ENCODE peak calls at places on chromosomes 3 and 15, in five cellular contexts. One of them, this sample, is unnamed.

GRCh38 chr15:75696303-75696657 is 16.4 kb downstream of the CSPG4 start:
- DNase-seq in GM12878: no peak
- DNase-seq in K562: no peak
- DNase-seq in A549: no peak
- DNase-seq in SK-N-SH: no peak
- DNase-seq in this sample: no peak

GRCh38 chr15:100340721-100341661 is 784 bp downstream of the ADAMTS17 start:
- DNase-seq in GM12878: no peak
- DNase-seq in K562: no peak
- DNase-seq in A549: no peak
- DNase-seq in SK-N-SH: peak
- DNase-seq in this sample: no peak

GRCh38 chr3:187719628-187720336 is 17.4 kb upstream of the RTP2 start:
- DNase-seq in GM12878: no peak
- DNase-seq in K562: no peak
- DNase-seq in A549: no peak
- DNase-seq in SK-N-SH: no peak
- DNase-seq in this sample: no peak

GRCh38 chr3:16148783-16149182 is 25.7 kb upstream of the GALNT15 start:
- DNase-seq in GM12878: no peak
- DNase-seq in K562: no peak
- DNase-seq in A549: peak
- DNase-seq in SK-N-SH: no peak
- DNase-seq in this sample: peak

GRCh38 chr3:19103510-19103909 is 44.8 kb upstream of the KCNH8 start:
- DNase-seq in GM12878: no peak
- DNase-seq in K562: no peak
- DNase-seq in A549: no peak
- DNase-seq in SK-N-SH: no peak
- DNase-seq in this sample: no peak

GRCh38 chr15:77557178-77557960 is 75.3 kb downstream of the LINGO1 start:
- DNase-seq in GM12878: no peak
- DNase-seq in K562: no peak
- DNase-seq in A549: no peak
- DNase-seq in SK-N-SH: no peak
- DNase-seq in this sample: no peak

GRCh38 chr3:152968388-152969024 is 133.6 kb downstream of the P2RY1 start:
- DNase-seq in GM12878: no peak
- DNase-seq in K562: peak
- DNase-seq in A549: peak
- DNase-seq in SK-N-SH: no peak
- DNase-seq in this sample: no peak

GRCh38 chr3:177726807-177727206 is 529.5 kb upstream of the TBL1XR1 start:
- DNase-seq in GM12878: no peak
- DNase-seq in K562: no peak
- DNase-seq in A549: no peak
- DNase-seq in SK-N-SH: no peak
- DNase-seq in this sample: no peak

GRCh38 chr3:9183011-9183410 is 66.4 kb downstream of the SRGAP3 start:
- DNase-seq in GM12878: no peak
- DNase-seq in K562: no peak
- DNase-seq in A549: no peak
- DNase-seq in SK-N-SH: no peak
- DNase-seq in this sample: no peak

GRCh38 chr3:50205719-50206276 is 727 bp downstream of the SLC38A3 start:
- DNase-seq in GM12878: no peak
- DNase-seq in K562: peak
- DNase-seq in A549: no peak
- DNase-seq in SK-N-SH: peak
- DNase-seq in this sample: no peak

GRCh38 chr15:100880139-100880896 is 687 bp downstream of the ALDH1A3 start:
- DNase-seq in GM12878: no peak
- DNase-seq in K562: no peak
- DNase-seq in A549: no peak
- DNase-seq in SK-N-SH: no peak
- DNase-seq in this sample: no peak

GRCh38 chr3:85875589-85875988 is 916.8 kb downstream of the CADM2 start:
- DNase-seq in GM12878: no peak
- DNase-seq in K562: no peak
- DNase-seq in A549: no peak
- DNase-seq in SK-N-SH: no peak
- DNase-seq in this sample: no peak

GRCh38 chr3:111701292-111701906 is 106.3 kb upstream of the ZBED2 start:
- DNase-seq in GM12878: no peak
- DNase-seq in K562: no peak
- DNase-seq in A549: no peak
- DNase-seq in SK-N-SH: no peak
- DNase-seq in this sample: no peak

GRCh38 chr3:46716461-46717441 is 918 bp downstream of the PRSS50 start:
- DNase-seq in GM12878: no peak
- DNase-seq in K562: no peak
- DNase-seq in A549: no peak
- DNase-seq in SK-N-SH: no peak
- DNase-seq in this sample: no peak

GRCh38 chr15:76576526-76577279 is 240.1 kb downstream of the ISL2 start:
- DNase-seq in GM12878: peak
- DNase-seq in K562: no peak
- DNase-seq in A549: peak
- DNase-seq in SK-N-SH: no peak
- DNase-seq in this sample: peak

GRCh38 chr15:37877851-37878577 is 56.4 kb upstream of the TMCO5A start:
- DNase-seq in GM12878: no peak
- DNase-seq in K562: no peak
- DNase-seq in A549: no peak
- DNase-seq in SK-N-SH: no peak
- DNase-seq in this sample: peak

GRCh38 chr3:73552700-73553099 is 72.0 kb downstream of the PDZRN3 start:
- DNase-seq in GM12878: no peak
- DNase-seq in K562: no peak
- DNase-seq in A549: no peak
- DNase-seq in SK-N-SH: no peak
- DNase-seq in this sample: peak

GRCh38 chr3:9727041-9727595 is 4.4 kb upstream of the BRPF1 start:
- DNase-seq in GM12878: no peak
- DNase-seq in K562: peak
- DNase-seq in A549: peak
- DNase-seq in SK-N-SH: peak
- DNase-seq in this sample: no peak

GRCh38 chr3:62238003-62238402 is 135.3 kb downstream of the FEZF2 start:
- DNase-seq in GM12878: peak
- DNase-seq in K562: no peak
- DNase-seq in A549: no peak
- DNase-seq in SK-N-SH: no peak
- DNase-seq in this sample: no peak

GRCh38 chr3:14976317-14976716 is 28.9 kb downstream of the NR2C2 start:
- DNase-seq in GM12878: no peak
- DNase-seq in K562: no peak
- DNase-seq in A549: no peak
- DNase-seq in SK-N-SH: no peak
- DNase-seq in this sample: no peak

GRCh38 chr3:9897408-9898372 is 5.0 kb upstream of the IL17RE start:
- DNase-seq in GM12878: peak
- DNase-seq in K562: peak
- DNase-seq in A549: peak
- DNase-seq in SK-N-SH: no peak
- DNase-seq in this sample: peak

GRCh38 chr3:30970183-30970582 is 75.7 kb upstream of the GADL1 start:
- DNase-seq in GM12878: no peak
- DNase-seq in K562: no peak
- DNase-seq in A549: peak
- DNase-seq in SK-N-SH: no peak
- DNase-seq in this sample: no peak

GRCh38 chr3:42689421-42690014 is 4.2 kb downstream of the KLHL40 start:
- DNase-seq in GM12878: no peak
- DNase-seq in K562: no peak
- DNase-seq in A549: no peak
- DNase-seq in SK-N-SH: no peak
- DNase-seq in this sample: no peak

GRCh38 chr3:99901200-99901926 is 83.7 kb downstream of the CMSS1 start:
- DNase-seq in GM12878: peak
- DNase-seq in K562: no peak
- DNase-seq in A549: peak
- DNase-seq in SK-N-SH: no peak
- DNase-seq in this sample: peak

GRCh38 chr3:3177861-3178497 is 1.5 kb downstream of the CRBN start:
- DNase-seq in GM12878: no peak
- DNase-seq in K562: peak
- DNase-seq in A549: no peak
- DNase-seq in SK-N-SH: no peak
- DNase-seq in this sample: peak
- TF ChIP-seq RFX5 in GM12878: no peak
- TF ChIP-seq RFX5 in K562: no peak
- TF ChIP-seq RFX5 in A549: no peak
- TF ChIP-seq RFX5 in SK-N-SH: no peak
- TF ChIP-seq RFX5 in this sample: no peak

DNA sequence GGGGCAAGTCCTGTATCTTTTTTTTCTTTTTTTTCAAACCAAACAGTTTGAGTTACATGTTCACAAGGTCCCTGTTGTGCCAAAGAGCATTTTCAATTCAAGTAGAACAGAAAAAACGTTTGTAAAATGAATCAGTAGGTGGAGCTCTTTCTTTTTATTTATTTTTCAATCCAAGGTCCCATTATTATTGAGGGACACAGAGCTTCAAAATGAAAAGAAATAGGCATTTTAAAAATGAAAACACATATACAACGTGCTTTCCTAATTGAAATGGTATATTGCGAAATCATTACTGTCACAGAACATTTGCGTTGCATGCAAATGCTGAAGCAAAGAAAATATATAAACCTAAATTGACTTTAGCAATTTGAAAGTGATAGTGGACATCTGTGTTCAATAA is 711.0 kb downstream of the MECOM start:
- DNase-seq in GM12878: no peak
- DNase-seq in K562: no peak
- DNase-seq in A549: peak
- DNase-seq in SK-N-SH: no peak
- DNase-seq in this sample: peak
- H3K27ac ChIP-seq in GM12878: no peak
- H3K27ac ChIP-seq in K562: no peak
- H3K27ac ChIP-seq in A549: no peak
- H3K27ac ChIP-seq in SK-N-SH: no peak
- H3K27ac ChIP-seq in this sample: no peak

GRCh38 chr3:132090921-132091320 is 56.1 kb upstream of the CPNE4 start:
- DNase-seq in GM12878: no peak
- DNase-seq in K562: no peak
- DNase-seq in A549: no peak
- DNase-seq in SK-N-SH: no peak
- DNase-seq in this sample: peak
- TF ChIP-seq RCOR1 in GM12878: no peak
- TF ChIP-seq RCOR1 in K562: no peak
- TF ChIP-seq RCOR1 in A549: no peak
- TF ChIP-seq RCOR1 in SK-N-SH: no peak
- TF ChIP-seq RCOR1 in this sample: no peak

DNA sequence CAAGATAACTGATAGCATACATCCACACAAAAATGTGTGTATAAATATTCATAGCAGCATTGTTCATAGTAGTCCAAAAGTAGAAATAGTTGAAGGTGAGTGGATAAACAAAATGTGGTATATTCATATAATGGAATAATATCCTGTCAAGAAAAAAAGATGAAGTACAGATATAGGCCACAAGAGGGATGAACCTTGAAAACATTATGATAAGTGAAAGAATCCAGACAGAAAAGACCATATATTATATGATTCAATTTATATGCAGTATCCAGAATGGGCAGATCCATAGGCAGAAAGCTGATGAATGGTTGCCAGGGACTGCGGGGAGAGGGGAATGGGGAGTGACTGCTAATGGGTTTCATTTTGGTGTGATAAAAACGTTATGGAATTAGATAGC is 54.3 kb upstream of the TNIK start:
- DNase-seq in GM12878: no peak
- DNase-seq in K562: no peak
- DNase-seq in A549: no peak
- DNase-seq in SK-N-SH: no peak
- DNase-seq in this sample: no peak
- TF ChIP-seq RFX5 in GM12878: no peak
- TF ChIP-seq RFX5 in K562: no peak
- TF ChIP-seq RFX5 in A549: no peak
- TF ChIP-seq RFX5 in SK-N-SH: no peak
- TF ChIP-seq RFX5 in this sample: no peak

GRCh38 chr3:172150268-172150667 is 110.9 kb downstream of the FNDC3B start:
- DNase-seq in GM12878: no peak
- DNase-seq in K562: no peak
- DNase-seq in A549: no peak
- DNase-seq in SK-N-SH: no peak
- DNase-seq in this sample: no peak

GRCh38 chr3:172150896-172151295 is 111.5 kb downstream of the FNDC3B start:
- DNase-seq in GM12878: no peak
- DNase-seq in K562: no peak
- DNase-seq in A549: no peak
- DNase-seq in SK-N-SH: no peak
- DNase-seq in this sample: no peak

GRCh38 chr3:172147113-172147818 is 107.9 kb downstream of the FNDC3B start:
- DNase-seq in GM12878: no peak
- DNase-seq in K562: no peak
- DNase-seq in A549: no peak
- DNase-seq in SK-N-SH: no peak
- DNase-seq in this sample: no peak

GRCh38 chr3:172148269-172148668 is 108.9 kb downstream of the FNDC3B start:
- DNase-seq in GM12878: no peak
- DNase-seq in K562: no peak
- DNase-seq in A549: no peak
- DNase-seq in SK-N-SH: no peak
- DNase-seq in this sample: peak

DNA sequence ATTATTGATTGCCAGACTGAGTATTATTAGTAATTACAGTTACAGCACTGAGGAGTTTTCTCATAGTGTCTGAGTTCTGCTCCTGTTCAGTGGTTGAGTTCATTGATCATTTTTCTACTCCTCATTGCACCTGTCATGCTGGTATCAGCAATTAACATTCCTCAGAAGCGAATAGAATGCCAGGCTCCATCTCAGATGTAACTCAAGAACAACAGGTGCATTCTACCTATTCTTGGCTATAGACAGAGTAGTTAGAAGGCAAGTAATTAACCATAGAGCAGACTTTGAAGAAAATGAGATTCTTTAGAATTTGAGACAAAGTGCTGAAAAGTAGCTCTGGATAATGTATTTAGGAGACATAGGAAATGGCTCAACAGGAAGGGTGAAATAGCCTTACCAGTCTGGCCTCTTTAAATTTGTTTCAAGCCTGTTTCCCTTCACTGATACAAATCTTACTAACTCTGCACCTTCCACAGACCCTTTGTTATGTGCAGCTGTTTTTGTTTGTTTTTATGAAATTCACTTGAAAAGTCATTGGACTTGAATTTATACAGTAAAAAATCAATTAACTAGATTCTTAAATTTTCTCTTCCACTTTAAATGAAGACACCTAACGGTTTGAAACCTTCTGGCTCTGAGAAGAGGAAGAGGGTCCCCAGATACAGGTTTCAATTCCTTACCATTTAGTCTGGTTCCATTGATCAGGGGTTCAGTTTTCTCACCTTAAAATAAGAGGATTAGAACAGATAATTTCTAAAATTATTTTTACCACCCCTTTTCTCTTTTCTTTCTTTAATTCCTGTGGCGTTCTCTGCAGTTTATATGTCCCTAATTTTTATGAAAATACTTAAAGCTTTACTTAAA is 109.6 kb downstream of the FNDC3B start:
- DNase-seq in GM12878: no peak
- DNase-seq in K562: no peak
- DNase-seq in A549: no peak
- DNase-seq in SK-N-SH: no peak
- DNase-seq in this sample: no peak
- H3K27ac ChIP-seq in GM12878: peak
- H3K27ac ChIP-seq in K562: no peak
- H3K27ac ChIP-seq in A549: peak
- H3K27ac ChIP-seq in SK-N-SH: peak
- H3K27ac ChIP-seq in this sample: no peak